ENCODE peak calls at places on chromosomes 12 and 14, in four cellular contexts. O, Q, N and U are unnamed samples.

GRCh38 chr12:127125607-127126259 is 1141.2 kb upstream of the TMEM132C start:
- DNase-seq in O (no peak), Q (no peak), N (no peak), U (no peak)

GRCh38 chr14:99531221-99532096 is 50.2 kb downstream of the CCNK start:
- DNase-seq in O (peak), Q (no peak), N (no peak), U (no peak)

GRCh38 chr14:103007555-103007954 is 49.8 kb downstream of the CDC42BPB start:
- DNase-seq in O (no peak), Q (no peak), N (peak), U (peak)

GRCh38 chr14:49975286-49975685 is 82.4 kb downstream of the ARF6 start:
- DNase-seq in O (no peak), Q (no peak), N (no peak), U (no peak)

GRCh38 chr14:71235865-71236264 is 328.6 kb downstream of the PCNX1 start:
- DNase-seq in O (peak), Q (no peak), N (peak), U (no peak)

GRCh38 chr14:70067810-70068209 is 120.9 kb downstream of the SLC8A3 start:
- DNase-seq in O (no peak), Q (no peak), N (no peak), U (no peak)

GRCh38 chr12:23853640-23854039 is 95.8 kb downstream of the SOX5 start:
- DNase-seq in O (no peak), Q (no peak), N (no peak), U (no peak)

GRCh38 chr12:30026621-30027234 is 243.0 kb upstream of the TMTC1 start:
- DNase-seq in O (no peak), Q (no peak), N (no peak), U (no peak)

GRCh38 chr12:78157199-78157598 is 326.5 kb downstream of the NAV3 start:
- DNase-seq in O (no peak), Q (no peak), N (no peak), U (no peak)

GRCh38 chr12:129079719-129080118 is 226.4 kb downstream of the GLT1D1 start:
- DNase-seq in O (no peak), Q (no peak), N (no peak), U (no peak)

GRCh38 chr14:45051896-45052295 is 32.0 kb upstream of the PRPF39 start:
- DNase-seq in O (no peak), Q (no peak), N (no peak), U (no peak)

GRCh38 chr14:91103116-91103515 is 10.8 kb upstream of the DGLUCY start:
- DNase-seq in O (no peak), Q (no peak), N (no peak), U (no peak)

GRCh38 chr12:109053382-109054123 is 1.2 kb downstream of the USP30 start:
- DNase-seq in O (no peak), Q (no peak), N (no peak), U (no peak)

GRCh38 chr14:59320771-59321170 is 132.3 kb downstream of the DAAM1 start:
- DNase-seq in O (no peak), Q (no peak), N (no peak), U (no peak)

GRCh38 chr12:68012712-68013111 is 23.5 kb downstream of the IFNG-AS1 start:
- DNase-seq in O (no peak), Q (no peak), N (no peak), U (no peak)

GRCh38 chr14:99732436-99733220 is 48.5 kb downstream of the CYP46A1 start:
- DNase-seq in O (no peak), Q (no peak), N (no peak), U (no peak)

GRCh38 chr12:110314308-110314707 is 33.3 kb downstream of the ATP2A2 start:
- DNase-seq in O (no peak), Q (no peak), N (no peak), U (no peak)

GRCh38 chr14:35405304-35405996 is 901 bp upstream of the NFKBIA start:
- DNase-seq in O (no peak), Q (no peak), N (no peak), U (no peak)

GRCh38 chr12:44674866-44675265 is 201.2 kb downstream of the NELL2 start:
- DNase-seq in O (no peak), Q (no peak), N (no peak), U (no peak)

GRCh38 chr14:62364161-62364560 is 601.9 kb downstream of the SNAPC1 start:
- DNase-seq in O (no peak), Q (no peak), N (no peak), U (no peak)

GRCh38 chr12:117370588-117370987 is 9.2 kb upstream of the NOS1 start:
- DNase-seq in O (no peak), Q (no peak), N (no peak), U (no peak)

GRCh38 chr12:49295087-49296001 is at the start of gene PRPH:
- DNase-seq in O (peak), Q (no peak), N (no peak), U (no peak)

GRCh38 chr12:69688496-69689427 is 10.3 kb downstream of the BEST3 start:
- DNase-seq in O (peak), Q (no peak), N (no peak), U (no peak)

GRCh38 chr12:98741615-98742265 is 96.7 kb downstream of the APAF1 start:
- DNase-seq in O (no peak), Q (no peak), N (no peak), U (no peak)

GRCh38 chr12:3332190-3332589 is 158.8 kb upstream of the PRMT8 start:
- DNase-seq in O (peak), Q (no peak), N (no peak), U (no peak)

GRCh38 chr12:126915309-126915708 is 1351.7 kb upstream of the TMEM132C start:
- DNase-seq in O (no peak), Q (no peak), N (no peak), U (no peak)